ENCODE peak calls at places on chromosomes 4 and X, in ten cellular contexts. E, I, M, H, C, D, A, L, O and R are unnamed samples.

GRCh38 chr4:95124906-95125504 is 367.2 kb downstream of the BMPR1B start:
- DNase-seq in M (peak), A (no peak), O (no peak), H (no peak), E (peak), I (no peak), C (peak), L (no peak), D (no peak), R (no peak)

GRCh38 chrX:41350150-41350975 is 16.4 kb downstream of the DDX3X start:
- DNase-seq in E (no peak), O (no peak), D (no peak), I (no peak), H (no peak), M (peak), L (no peak), A (no peak), C (no peak), R (no peak)

GRCh38 chr4:176964116-176964691 is 171.5 kb upstream of the VEGFC start:
- DNase-seq in A (no peak), L (no peak), D (no peak), I (no peak), E (peak), O (no peak), H (no peak), C (no peak), M (no peak), R (no peak)

GRCh38 chr4:2045518-2045951 is 13.6 kb upstream of the NAT8L start:
- DNase-seq in C (no peak), O (no peak), D (no peak), M (no peak), E (no peak), I (peak), H (no peak), A (no peak), L (peak), R (no peak)

GRCh38 chr4:148376151-148376550 is 66.1 kb downstream of the NR3C2 start:
- DNase-seq in M (no peak), C (peak), L (no peak), D (no peak), A (peak), I (no peak), H (peak), O (peak), E (peak), R (no peak)

GRCh38 chrX:137194164-137194563 is 160.4 kb upstream of the GPR101 start:
- DNase-seq in C (peak), D (no peak), E (peak), H (no peak), O (no peak), I (peak), M (peak), L (no peak), A (no peak), R (no peak)

GRCh38 chrX:74382613-74383012 is 38.7 kb upstream of the SLC16A2 start:
- DNase-seq in M (peak), A (peak), E (peak), D (peak), C (peak), L (peak), O (peak), H (peak), I (peak), R (peak)

GRCh38 chr4:2797545-2798305 is 4.8 kb downstream of the SH3BP2 start:
- DNase-seq in H (peak), A (no peak), M (no peak), E (peak), D (peak), O (peak), L (peak), I (no peak), C (no peak), R (peak)

GRCh38 chr4:24471623-24472510 is 112.5 kb downstream of the DHX15 start:
- DNase-seq in M (peak), L (peak), D (no peak), A (no peak), I (no peak), C (no peak), O (no peak), E (no peak), H (peak), R (no peak)

GRCh38 chrX:29851971-29852605 is 363.3 kb upstream of the MAGEB2 start:
- DNase-seq in C (no peak), E (no peak), I (no peak), L (no peak), H (no peak), D (no peak), A (no peak), O (no peak), M (no peak), R (no peak)

GRCh38 chr4:173990126-173990878 is 293.2 kb downstream of the FBXO8 start:
- DNase-seq in A (no peak), M (peak), O (no peak), I (no peak), H (no peak), D (no peak), L (no peak), E (no peak), C (peak), R (no peak)

GRCh38 chrX:38313190-38313589 is 14.1 kb downstream of the RPGR start:
- DNase-seq in D (no peak), E (no peak), H (no peak), I (no peak), A (no peak), L (no peak), M (no peak), O (no peak), C (peak), R (no peak)

GRCh38 chrX:22999696-23000223 is at the start of gene DDX53:
- DNase-seq in C (no peak), M (no peak), A (no peak), O (no peak), H (no peak), D (no peak), E (no peak), I (peak), L (no peak), R (no peak)

GRCh38 chr4:146292508-146292907 is 78.2 kb downstream of the REELD1 start:
- DNase-seq in L (no peak), M (no peak), I (peak), O (no peak), C (no peak), H (no peak), A (no peak), D (no peak), E (no peak), R (no peak)

GRCh38 chr4:186727977-186728519 is 4.4 kb upstream of the FAT1 start:
- DNase-seq in C (no peak), I (no peak), E (no peak), L (no peak), H (no peak), D (no peak), O (no peak), A (no peak), M (peak), R (no peak)

GRCh38 chr4:124144302-124144701 is 568.2 kb downstream of the ANKRD50 start:
- DNase-seq in M (no peak), C (no peak), D (no peak), I (no peak), H (no peak), L (no peak), E (no peak), A (no peak), O (no peak), R (no peak)

GRCh38 chr4:94407846-94408245 is 43.9 kb upstream of the PDLIM5 start:
- DNase-seq in H (no peak), I (no peak), O (no peak), D (no peak), E (no peak), M (no peak), C (peak), L (no peak), A (no peak), R (no peak)

GRCh38 chrX:1427756-1428155 is 25.0 kb downstream of the ASMTL start:
- DNase-seq in E (no peak), I (no peak), M (no peak), L (no peak), H (no peak), A (no peak), C (no peak), O (no peak), D (peak), R (no peak)

GRCh38 chr4:100907465-100908454 is 389.9 kb upstream of the EMCN start:
- DNase-seq in I (no peak), E (no peak), C (no peak), D (no peak), M (no peak), L (no peak), H (no peak), O (no peak), A (no peak), R (no peak)

GRCh38 chr4:23717528-23718248 is 172.2 kb downstream of the PPARGC1A start:
- DNase-seq in D (no peak), L (no peak), H (no peak), M (peak), I (peak), C (peak), O (no peak), E (peak), A (peak), R (no peak)

GRCh38 chrX:129478516-129478915 is 44.8 kb downstream of the SMARCA1 start:
- DNase-seq in C (peak), I (no peak), E (no peak), O (no peak), D (no peak), H (no peak), A (no peak), M (no peak), L (no peak), R (no peak)

GRCh38 chr4:105586638-105587328 is 34.4 kb downstream of the ARHGEF38 start:
- DNase-seq in O (no peak), C (no peak), E (no peak), A (no peak), H (no peak), D (no peak), M (no peak), I (no peak), L (no peak), R (no peak)

GRCh38 chr4:174111350-174111888 is 172.0 kb downstream of the FBXO8 start:
- DNase-seq in I (no peak), C (no peak), D (no peak), H (no peak), A (no peak), E (no peak), M (no peak), L (no peak), O (no peak), R (no peak)

GRCh38 chrX:123408856-123409737 is 225.0 kb downstream of the GRIA3 start:
- DNase-seq in C (no peak), E (no peak), A (no peak), I (no peak), L (no peak), H (no peak), O (no peak), D (no peak), M (no peak), R (no peak)

GRCh38 chrX:15468036-15468435 is 25.1 kb downstream of the PIR start:
- DNase-seq in M (peak), E (peak), D (no peak), A (peak), I (no peak), O (no peak), L (peak), H (peak), C (peak), R (no peak)

GRCh38 chr4:16450724-16451123 is 224.5 kb upstream of the TAPT1 start:
- DNase-seq in O (no peak), E (no peak), I (no peak), A (no peak), H (no peak), D (no peak), L (no peak), M (no peak), C (no peak), R (no peak)

GRCh38 chr4:54661686-54662085 is 3.9 kb downstream of the KIT start:
- DNase-seq in O (no peak), A (no peak), L (no peak), C (peak), D (no peak), H (no peak), E (no peak), I (no peak), M (no peak), R (no peak)

GRCh38 chrX:136200466-136200865 is 50.7 kb downstream of the MAP7D3 start:
- DNase-seq in L (no peak), E (no peak), M (no peak), A (no peak), D (no peak), C (no peak), I (peak), H (no peak), O (no peak), R (no peak)

GRCh38 chr4:166538491-166539005 is 665.5 kb downstream of the TLL1 start:
- DNase-seq in I (no peak), M (no peak), D (no peak), H (no peak), O (no peak), E (no peak), A (no peak), L (no peak), C (peak), R (no peak)

GRCh38 chr4:3030551-3031356 is 43.6 kb downstream of the HTT-AS start:
- DNase-seq in H (no peak), M (no peak), O (no peak), L (no peak), A (no peak), D (peak), I (no peak), C (no peak), E (no peak), R (no peak)

GRCh38 chrX:45001038-45001437 is 128.1 kb downstream of the KDM6A start:
- DNase-seq in O (no peak), E (peak), C (no peak), H (no peak), M (no peak), L (no peak), I (no peak), A (no peak), D (no peak), R (no peak)

GRCh38 chr4:98055800-98056501 is 87.3 kb downstream of the STPG2 start:
- DNase-seq in M (no peak), L (no peak), A (no peak), O (no peak), E (no peak), I (no peak), D (no peak), H (no peak), C (no peak), R (no peak)

GRCh38 chrX:40108084-40108958 is 10.6 kb upstream of the BCOR start:
- DNase-seq in C (no peak), L (peak), E (no peak), D (peak), H (no peak), A (no peak), I (no peak), M (peak), O (no peak), R (peak)
- H3K4me3 ChIP-seq in C (peak), L (peak), E (peak), D (peak), H (peak), A (peak), I (peak), M (peak), O (peak), R (peak)

DNA sequence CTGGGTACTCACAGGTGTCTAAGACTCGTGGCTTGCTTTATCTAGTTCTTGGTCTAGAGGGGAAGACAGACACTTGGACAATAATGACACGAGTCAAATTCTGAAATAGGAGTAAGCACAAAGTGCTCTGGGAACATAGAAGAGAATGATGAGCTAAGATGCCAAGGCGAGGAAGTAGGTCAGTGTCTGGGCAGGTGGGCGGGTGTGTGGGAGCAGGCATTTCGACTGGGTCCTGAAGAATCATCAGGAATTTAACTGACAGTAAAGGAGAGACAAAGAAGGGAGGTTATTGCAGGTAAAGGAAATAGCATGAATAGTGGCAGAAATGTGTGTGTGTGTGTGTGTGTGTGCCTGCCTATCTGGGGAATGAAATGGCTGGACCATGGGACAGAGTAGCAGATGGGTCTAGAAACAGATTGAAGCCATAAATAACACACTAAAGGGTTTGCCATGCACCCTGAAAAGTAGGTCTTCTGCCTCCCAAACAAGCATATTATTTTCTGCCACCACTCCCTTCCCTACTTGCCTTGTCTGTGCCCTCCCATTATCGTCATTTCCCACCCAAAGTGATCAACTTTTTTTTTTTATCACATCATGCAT is 58.4 kb upstream of the SLC25A43 start:
- DNase-seq in I (no peak), C (no peak), H (no peak), E (no peak), O (no peak), D (no peak), A (no peak), M (no peak), L (no peak), R (no peak)
- H3K4me3 ChIP-seq in I (no peak), C (no peak), H (no peak), E (no peak), O (no peak), D (no peak), A (no peak), M (no peak), L (no peak), R (no peak)

GRCh38 chr4:17510582-17510981 is 1.3 kb downstream of the QDPR start:
- DNase-seq in O (no peak), H (no peak), L (no peak), M (no peak), A (no peak), I (no peak), C (no peak), E (no peak), D (no peak), R (no peak)
- H3K4me3 ChIP-seq in O (no peak), H (peak), L (peak), M (peak), A (peak), I (peak), C (no peak), E (no peak), D (peak), R (peak)

GRCh38 chr4:107800058-107800457 is 24.7 kb upstream of the SGMS2 start:
- DNase-seq in L (no peak), E (no peak), A (no peak), M (no peak), D (no peak), H (no peak), O (no peak), I (no peak), C (no peak), R (no peak)
- H3K4me3 ChIP-seq in L (peak), E (no peak), A (no peak), M (no peak), D (no peak), H (peak), O (no peak), I (no peak), C (no peak), R (no peak)

DNA sequence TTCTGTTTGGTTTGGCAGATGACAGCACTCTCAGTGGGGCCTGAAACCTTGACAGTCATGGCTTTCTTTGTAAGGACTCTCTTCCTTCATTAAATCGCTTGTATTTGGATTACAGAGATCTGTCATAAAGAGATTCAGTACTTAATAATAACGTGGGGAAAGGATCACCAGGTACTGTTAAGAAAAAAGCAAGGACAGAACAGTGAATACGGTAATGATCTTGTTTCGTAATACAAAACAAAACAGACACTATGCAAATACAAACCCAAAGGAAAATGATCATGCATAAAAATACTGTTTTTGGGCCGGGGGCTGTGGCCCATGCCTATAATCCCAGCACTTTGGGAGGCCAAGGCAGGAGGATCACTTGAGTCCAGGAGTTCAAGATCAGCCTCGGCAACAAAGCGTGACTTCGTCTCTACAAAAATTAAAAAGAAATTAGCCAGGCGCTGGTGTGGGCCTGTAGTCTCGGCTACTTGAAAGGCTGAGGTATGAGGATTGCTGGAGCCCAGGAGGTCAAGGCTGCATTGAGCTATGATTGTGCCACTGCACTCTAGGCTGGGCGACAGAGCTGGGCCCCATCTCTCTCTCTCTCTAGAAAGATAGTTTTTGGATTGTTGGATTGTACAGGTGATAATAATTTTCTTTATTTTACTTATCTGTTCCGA is 64.6 kb downstream of the TRAPPC11 start:
- DNase-seq in H (no peak), C (no peak), I (no peak), E (no peak), O (no peak), D (no peak), A (no peak), L (no peak), M (no peak), R (no peak)
- H3K4me3 ChIP-seq in H (no peak), C (no peak), I (no peak), E (no peak), O (peak), D (no peak), A (no peak), L (no peak), M (no peak), R (no peak)

DNA sequence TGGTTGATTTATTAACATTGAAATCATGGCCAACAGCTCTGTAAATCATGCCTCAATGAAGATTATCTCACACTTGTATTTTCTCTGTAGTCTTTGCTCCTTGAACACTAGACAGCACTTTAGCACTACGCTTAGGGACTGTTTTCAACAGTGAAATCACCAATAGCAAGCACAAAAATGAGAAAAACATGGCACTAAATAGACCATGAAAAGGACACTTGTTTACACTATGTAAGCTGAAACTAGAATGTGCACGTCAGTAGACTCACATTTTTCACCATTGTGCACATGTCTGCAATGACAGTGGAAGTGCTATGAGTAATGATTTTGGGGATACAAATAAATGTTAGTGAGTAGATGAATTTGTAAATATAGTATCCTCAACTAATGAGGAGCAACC is 3.1 kb downstream of the BMP2K start:
- DNase-seq in I (no peak), A (no peak), H (no peak), D (no peak), L (no peak), C (no peak), M (no peak), O (no peak), E (no peak), R (no peak)
- H3K4me3 ChIP-seq in I (peak), A (no peak), H (peak), D (no peak), L (peak), C (no peak), M (no peak), O (no peak), E (no peak), R (peak)

GRCh38 chr4:11440481-11441181 is 11.9 kb upstream of the HS3ST1 start:
- DNase-seq in A (no peak), O (no peak), D (no peak), M (no peak), C (no peak), H (no peak), E (no peak), L (no peak), I (no peak), R (no peak)

GRCh38 chr4:11439836-11440235 is 11.1 kb upstream of the HS3ST1 start:
- DNase-seq in L (no peak), E (peak), D (no peak), A (no peak), O (no peak), H (no peak), C (no peak), M (no peak), I (no peak), R (no peak)

GRCh38 chr4:11436084-11436483 is 7.4 kb upstream of the HS3ST1 start:
- DNase-seq in A (no peak), D (no peak), I (no peak), C (no peak), O (no peak), H (no peak), L (no peak), M (no peak), E (no peak), R (no peak)

GRCh38 chr4:11438647-11439046 is 10.0 kb upstream of the HS3ST1 start:
- DNase-seq in C (no peak), L (no peak), A (no peak), E (no peak), O (no peak), H (no peak), M (no peak), D (no peak), I (no peak), R (no peak)

GRCh38 chr4:11436673-11437072 is 8.0 kb upstream of the HS3ST1 start:
- DNase-seq in L (no peak), O (no peak), C (no peak), D (no peak), A (no peak), I (no peak), M (no peak), E (no peak), H (no peak), R (no peak)
- H3K4me3 ChIP-seq in L (no peak), O (no peak), C (no peak), D (no peak), A (no peak), I (no peak), M (no peak), E (no peak), H (no peak), R (no peak)

GRCh38 chr4:121709766-121710405 is 13.1 kb upstream of the ANXA5 start:
- DNase-seq in C (no peak), E (no peak), M (no peak), O (no peak), H (no peak), A (no peak), D (no peak), I (no peak), L (no peak), R (no peak)

GRCh38 chr4:121714548-121714947 is 17.8 kb upstream of the ANXA5 start:
- DNase-seq in H (no peak), C (no peak), L (no peak), M (no peak), D (no peak), A (no peak), E (no peak), O (no peak), I (no peak), R (no peak)

GRCh38 chr4:121712783-121713182 is 16.0 kb upstream of the ANXA5 start:
- DNase-seq in O (no peak), C (no peak), A (no peak), L (no peak), I (no peak), E (no peak), H (no peak), D (no peak), M (no peak), R (no peak)

GRCh38 chr4:121711263-121712000 is 14.7 kb upstream of the ANXA5 start:
- DNase-seq in I (peak), H (peak), E (peak), L (peak), O (no peak), D (peak), A (peak), C (peak), M (peak), R (peak)

GRCh38 chr4:121712001-121712655 is 15.3 kb upstream of the ANXA5 start:
- DNase-seq in A (no peak), M (no peak), D (no peak), L (no peak), O (no peak), C (no peak), H (no peak), E (no peak), I (no peak), R (no peak)
- H3K4me3 ChIP-seq in A (no peak), M (no peak), D (peak), L (peak), O (no peak), C (no peak), H (peak), E (no peak), I (no peak), R (peak)